ENCODE peak calls at places on chromosomes 12 and 14, in four cellular contexts. F is H1, X is GM12878, R is HepG2. J is an unnamed sample.

GRCh38 chr12:98294426-98294825 is 221.0 kb upstream of the TMPO start:
- DNase-seq in F (no peak), X (no peak), R (no peak), J (no peak)

GRCh38 chr12:6958609-6959375 is 7.6 kb downstream of the PTPN6 start:
- DNase-seq in F (no peak), X (no peak), R (no peak), J (no peak)

GRCh38 chr12:54300732-54301427 is at the start of gene NFE2:
- DNase-seq in F (peak), X (no peak), R (peak), J (peak)

GRCh38 chr12:44875417-44875953 is 630 bp downstream of the NELL2 start:
- DNase-seq in F (peak), X (no peak), R (no peak), J (peak)

GRCh38 chr14:82854851-82855250 is 1321.2 kb upstream of the SEL1L start:
- DNase-seq in F (no peak), X (no peak), R (no peak), J (no peak)

GRCh38 chr12:93813972-93814821 is 137.0 kb downstream of the CRADD start:
- DNase-seq in F (no peak), X (no peak), R (peak), J (no peak)

GRCh38 chr12:113135178-113136127 is at the start of gene RASAL1:
- DNase-seq in F (peak), X (no peak), R (peak), J (peak)

GRCh38 chr12:68977909-68978610 is 45.1 kb upstream of the CPM start:
- DNase-seq in F (no peak), X (no peak), R (no peak), J (no peak)

GRCh38 chr14:42079911-42080310 is 473.2 kb downstream of the LRFN5 start:
- DNase-seq in F (no peak), X (no peak), R (no peak), J (no peak)

GRCh38 chr14:87000071-87000470 is 992.9 kb downstream of the GALC start:
- DNase-seq in F (no peak), X (no peak), R (no peak), J (no peak)

GRCh38 chr14:105074601-105075053 is 9.4 kb upstream of the GPR132 start:
- DNase-seq in F (no peak), X (no peak), R (no peak), J (no peak)

GRCh38 chr12:46219147-46219891 is 49.5 kb downstream of the SLC38A1 start:
- DNase-seq in F (no peak), X (no peak), R (no peak), J (no peak)

GRCh38 chr12:46217686-46218508 is 50.9 kb downstream of the SLC38A1 start:
- DNase-seq in F (no peak), X (peak), R (no peak), J (no peak)

GRCh38 chr12:46218509-46219095 is 50.2 kb downstream of the SLC38A1 start:
- DNase-seq in F (no peak), X (no peak), R (no peak), J (no peak)

GRCh38 chr12:46221255-46222128 is 47.4 kb downstream of the SLC38A1 start:
- DNase-seq in F (no peak), X (no peak), R (no peak), J (no peak)

DNA sequence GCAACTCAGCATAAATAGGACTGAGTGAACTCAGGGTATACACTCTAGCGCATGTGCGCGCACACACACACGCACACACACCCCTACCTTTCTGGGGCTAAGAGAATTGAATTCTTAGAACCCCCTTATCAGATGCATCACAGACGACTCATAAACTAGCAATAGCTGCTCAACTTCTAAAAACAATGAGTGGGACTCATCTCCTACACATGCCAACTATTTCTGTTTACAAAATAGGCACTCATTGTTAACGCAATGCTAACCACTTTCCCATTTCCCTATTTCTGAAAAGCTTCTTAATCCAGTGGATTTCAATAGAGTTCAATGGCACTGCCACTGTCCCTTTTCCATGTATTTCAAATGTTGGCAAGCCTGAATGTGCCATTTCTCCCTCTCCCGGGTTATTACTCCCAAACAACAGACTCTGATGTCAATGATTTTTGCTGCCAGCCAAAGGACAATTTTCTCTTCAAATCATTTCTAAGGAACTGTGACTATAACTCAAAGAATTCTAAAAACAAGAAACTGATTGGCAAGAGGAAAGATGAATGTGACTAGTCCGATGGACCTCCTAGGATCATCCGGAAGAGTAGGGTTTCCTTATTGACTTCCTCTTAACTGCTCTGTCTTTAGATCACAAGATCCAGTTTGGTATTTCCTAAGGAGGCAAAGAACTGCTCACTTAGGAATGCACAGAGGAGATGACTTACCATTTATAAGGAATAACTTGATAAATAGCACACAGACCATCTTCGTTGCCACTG is 48.8 kb downstream of the SLC38A1 start:
- DNase-seq in F (no peak), X (no peak), R (peak), J (no peak)
- TF ChIP-seq YY1 in F (no peak), X (no peak), R (no peak), J (no peak)

DNA sequence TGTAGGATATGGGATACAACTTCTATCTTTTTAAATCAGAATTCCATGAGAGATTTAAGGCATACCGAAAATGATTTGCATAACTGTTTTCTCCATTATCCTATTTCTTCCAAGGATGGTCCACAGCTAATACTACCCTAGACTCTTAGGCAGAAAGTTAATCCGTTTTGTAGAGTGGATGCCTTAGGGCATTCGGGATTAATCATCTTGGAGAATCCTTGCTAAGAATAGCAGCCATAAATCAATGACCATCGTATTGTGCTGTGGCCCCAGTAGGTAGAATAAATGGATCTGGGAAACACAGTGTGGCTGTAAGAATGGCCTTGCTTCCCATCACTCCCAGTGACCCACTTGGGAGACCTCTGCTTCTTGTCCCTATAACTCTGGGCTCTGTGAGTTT is 99.6 kb downstream of the SSPN start:
- DNase-seq in F (no peak), X (no peak), R (no peak), J (no peak)
- TF ChIP-seq SUZ12 in F (no peak), X (no peak), R (no peak), J (no peak)

GRCh38 chr12:77685112-77685511 is 145.6 kb upstream of the NAV3 start:
- DNase-seq in F (peak), X (peak), R (peak), J (peak)
- TF ChIP-seq YY1 in F (no peak), X (no peak), R (no peak), J (no peak)

DNA sequence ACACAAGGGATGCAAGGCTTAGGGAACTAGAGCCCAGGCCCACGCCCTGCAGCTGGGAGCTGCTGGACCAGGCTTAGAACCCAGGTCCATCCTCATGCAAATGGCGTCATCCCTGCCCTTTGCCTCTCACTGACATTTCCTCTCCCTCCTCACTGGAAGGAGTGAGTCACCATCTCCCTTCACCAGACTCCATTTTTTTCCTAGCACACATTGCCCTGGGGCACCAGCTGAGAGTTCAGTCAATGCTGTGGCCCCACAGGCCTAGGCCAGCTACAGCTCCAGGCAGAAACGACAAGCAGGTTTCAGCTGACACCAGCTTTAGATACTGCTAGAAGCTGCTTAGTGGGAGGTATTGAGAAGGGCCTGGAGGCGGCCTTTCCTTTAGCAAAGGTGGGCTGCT is 98.9 kb downstream of the RIMBP2 start:
- DNase-seq in F (no peak), X (no peak), R (no peak), J (peak)
- TF ChIP-seq SUZ12 in F (no peak), X (no peak), R (no peak), J (no peak)

GRCh38 chr14:53871947-53872346 is 84.7 kb downstream of the BMP4 start:
- DNase-seq in F (no peak), X (no peak), R (peak), J (no peak)
- TF ChIP-seq YY1 in F (no peak), X (no peak), R (no peak), J (no peak)